ENCODE peak calls at places on chromosomes 12 and 14, in ten cellular contexts. U is glutamatergic neuron, M is HEK293T, X is lung microvascular endothelial cell, C is endothelial cell, I is sigmoid colon, Y is AG04449, E is HFF-Myc, R is iPS DF 19.7, S is foreskin fibroblast. G is an unnamed sample.

GRCh38 chr14:45715946-45716345 is 462.9 kb upstream of the MIS18BP1 start:
- DNase-seq in U (no peak), M (no peak), X (no peak), C (no peak), I (no peak), Y (no peak), E (no peak), R (no peak), S (peak; percentile 24), G (no peak)

GRCh38 chr12:106918746-106919145 is 37.0 kb upstream of the TMEM263 start:
- DNase-seq in U (peak; percentile 18), M (peak; percentile 53), X (peak; percentile 46), C (peak; percentile 39), I (no peak), Y (no peak), E (no peak), R (peak; percentile 67), S (no peak), G (no peak)

GRCh38 chr14:68312884-68313725 is 479.8 kb downstream of the ZFP36L1 start:
- DNase-seq in U (no peak), M (no peak), X (no peak), C (no peak), I (no peak), Y (no peak), E (no peak), R (no peak), S (no peak), G (no peak)

GRCh38 chr12:15939111-15939510 is 28.0 kb downstream of the DERA start:
- DNase-seq in U (no peak), M (no peak), X (no peak), C (no peak), I (no peak), Y (no peak), E (no peak), R (no peak), S (no peak), G (peak; percentile 15)

GRCh38 chr12:49244161-49244560 is 20.7 kb upstream of the TUBA1C start:
- DNase-seq in U (no peak), M (no peak), X (no peak), C (no peak), I (no peak), Y (peak; percentile 62), E (no peak), R (no peak), S (no peak), G (no peak)

GRCh38 chr12:47743311-47743860 is 15.3 kb downstream of the RAPGEF3 start:
- DNase-seq in U (no peak), M (no peak), X (no peak), C (no peak), I (no peak), Y (no peak), E (no peak), R (no peak), S (no peak), G (no peak)

GRCh38 chr12:26196424-26196722 is 1.0 kb downstream of the SSPN start:
- DNase-seq in U (no peak), M (no peak), X (no peak), C (no peak), I (no peak), Y (no peak), E (no peak), R (no peak), S (peak; percentile 6), G (no peak)

GRCh38 chr12:84148335-84148734 is 764.3 kb downstream of the SLC6A15 start:
- DNase-seq in U (no peak), M (no peak), X (no peak), C (no peak), I (no peak), Y (no peak), E (no peak), R (no peak), S (no peak), G (no peak)

GRCh38 chr12:26279908-26280307 is 84.5 kb downstream of the SSPN start:
- DNase-seq in U (no peak), M (no peak), X (no peak), C (no peak), I (no peak), Y (no peak), E (no peak), R (no peak), S (no peak), G (no peak)

GRCh38 chr14:78921856-78922255 is 751.7 kb downstream of the NRXN3 start:
- DNase-seq in U (no peak), M (no peak), X (peak; percentile 90), C (no peak), I (no peak), Y (peak; percentile 57), E (peak; percentile 56), R (no peak), S (peak; percentile 33), G (no peak)

GRCh38 chr14:30142216-30142615 is 214.6 kb upstream of the PRKD1 start:
- DNase-seq in U (no peak), M (no peak), X (no peak), C (no peak), I (no peak), Y (no peak), E (peak; percentile 19), R (no peak), S (no peak), G (no peak)

GRCh38 chr14:101187017-101187815 is 283.7 kb upstream of the RTL1 start:
- DNase-seq in U (no peak), M (no peak), X (no peak), C (no peak), I (no peak), Y (no peak), E (no peak), R (no peak), S (no peak), G (no peak)

GRCh38 chr12:110269622-110270124 is 11.4 kb upstream of the ATP2A2 start:
- DNase-seq in U (no peak), M (no peak), X (peak; percentile 74), C (no peak), I (peak; percentile 72), Y (peak; percentile 36), E (peak; percentile 76), R (peak; percentile 82), S (peak; percentile 68), G (no peak)

GRCh38 chr12:106919910-106920544 is 35.7 kb upstream of the TMEM263 start:
- DNase-seq in U (no peak), M (peak; percentile 53), X (peak; percentile 70), C (peak; percentile 20), I (no peak), Y (peak; percentile 14), E (peak; percentile 33), R (no peak), S (peak; percentile 44), G (no peak)

GRCh38 chr12:4252595-4252994 is 21.0 kb upstream of the CCND2 start:
- DNase-seq in U (no peak), M (no peak), X (no peak), C (no peak), I (no peak), Y (no peak), E (no peak), R (no peak), S (no peak), G (no peak)

GRCh38 chr14:59564356-59564755 is 12.3 kb downstream of the CCDC175 start:
- DNase-seq in U (no peak), M (no peak), X (no peak), C (no peak), I (no peak), Y (no peak), E (no peak), R (no peak), S (no peak), G (no peak)

GRCh38 chr14:75401356-75401755 is 26.5 kb upstream of the JDP2 start:
- DNase-seq in U (no peak), M (no peak), X (peak; percentile 62), C (no peak), I (peak; percentile 80), Y (no peak), E (no peak), R (no peak), S (no peak), G (no peak)

GRCh38 chr12:105192624-105193225 is 43.2 kb downstream of the APPL2 start:
- DNase-seq in U (peak; percentile 75), M (no peak), X (no peak), C (no peak), I (no peak), Y (no peak), E (no peak), R (no peak), S (no peak), G (no peak)

GRCh38 chr12:57242329-57242690 is 8.7 kb downstream of the STAC3 start:
- DNase-seq in U (no peak), M (no peak), X (no peak), C (no peak), I (peak; percentile 71), Y (no peak), E (no peak), R (no peak), S (no peak), G (no peak)

GRCh38 chr14:103126873-103127304 is 3.6 kb downstream of the TNFAIP2 start:
- DNase-seq in U (peak; percentile 81), M (peak; percentile 49), X (peak; percentile 36), C (peak; percentile 57), I (peak; percentile 73), Y (no peak), E (no peak), R (no peak), S (no peak), G (no peak)

GRCh38 chr12:79056775-79057174 is 192.2 kb downstream of the SYT1 start:
- DNase-seq in U (no peak), M (no peak), X (no peak), C (no peak), I (no peak), Y (no peak), E (no peak), R (no peak), S (no peak), G (no peak)

GRCh38 chr12:68276400-68276930 is 23.1 kb upstream of the IL22 start:
- DNase-seq in U (no peak), M (no peak), X (no peak), C (no peak), I (no peak), Y (no peak), E (no peak), R (no peak), S (no peak), G (no peak)

GRCh38 chr14:20668969-20669368 is 15.4 kb upstream of the RNASE4 start:
- DNase-seq in U (no peak), M (no peak), X (no peak), C (no peak), I (no peak), Y (no peak), E (no peak), R (no peak), S (no peak), G (no peak)

GRCh38 chr12:54603173-54603814 is 14.8 kb upstream of the PPP1R1A start:
- DNase-seq in U (peak; percentile 68), M (peak; percentile 74), X (peak; percentile 73), C (peak; percentile 71), I (peak; percentile 76), Y (no peak), E (peak; percentile 56), R (no peak), S (peak; percentile 48), G (peak; percentile 44)

GRCh38 chr14:106308839-106309389 is 782.5 kb downstream of the TMEM121 start:
- DNase-seq in U (no peak), M (no peak), X (peak; percentile 12), C (peak; percentile 4), I (no peak), Y (no peak), E (no peak), R (peak; percentile 0), S (no peak), G (no peak)

GRCh38 chr12:47767197-47767724 is 5.8 kb upstream of the SLC48A1 start:
- DNase-seq in U (peak; percentile 60), M (peak; percentile 56), X (peak; percentile 81), C (peak; percentile 67), I (no peak), Y (no peak), E (no peak), R (no peak), S (no peak), G (no peak)

GRCh38 chr12:65664715-65665250 is 159.5 kb upstream of the HMGA2 start:
- DNase-seq in U (no peak), M (no peak), X (no peak), C (no peak), I (no peak), Y (no peak), E (no peak), R (no peak), S (no peak), G (no peak)

GRCh38 chr12:99767809-99768208 is 120.3 kb downstream of the GARIN6 start:
- DNase-seq in U (no peak), M (no peak), X (peak; percentile 19), C (no peak), I (no peak), Y (no peak), E (no peak), R (no peak), S (no peak), G (no peak)

G was measured in SIG-M5.